ENCODE peak calls at places on chromosomes 2 and 18, in ten cellular contexts. T is erythroblast; L is NCI-H510A; J is right lobe of liver; U is activated naive CD8-positive, alpha-beta T cell treated with anti-CD3 and anti-CD28 coated beads, Interleukin-2, amount 10 ng/mL, durations not matched to agents 7 days and 5 days; D is NCI-H1417; I is A549; G is body of pancreas; S is germinal center; C is NCI-H1092 treated with DMSO at 0.1 percent for 48 hours. Q is an unnamed sample.

GRCh38 chr18:51753365-51754057 is 556.0 kb upstream of the MEX3C start:
- DNase-seq in T (no peak), L (no peak), J (no peak), U (no peak), D (no peak), I (no peak), G (no peak), S (no peak), C (no peak), Q (no peak)

GRCh38 chr18:13563390-13563805 is 163.0 kb downstream of the FAM210A start:
- DNase-seq in T (no peak), L (no peak), J (no peak), U (no peak), D (peak), I (no peak), G (no peak), S (no peak), C (no peak), Q (no peak)

GRCh38 chr2:229650886-229651285 is 63.5 kb downstream of the DNER start:
- DNase-seq in T (no peak), L (no peak), J (no peak), U (no peak), D (no peak), I (no peak), G (no peak), S (no peak), C (no peak), Q (no peak)

GRCh38 chr2:102615620-102616436 is 3.5 kb upstream of the SLC9A2 start:
- DNase-seq in T (peak), L (peak), J (peak), U (peak), D (peak), I (peak), G (peak), S (peak), C (peak), Q (peak)

GRCh38 chr2:58891828-58892366 is 650.8 kb upstream of the FANCL start:
- DNase-seq in T (no peak), L (no peak), J (no peak), U (no peak), D (no peak), I (no peak), G (no peak), S (no peak), C (no peak), Q (peak)

GRCh38 chr18:28176933-28177827 is at the start of gene CDH2:
- DNase-seq in T (no peak), L (peak), J (peak), U (peak), D (peak), I (peak), G (no peak), S (peak), C (peak), Q (no peak)

GRCh38 chr18:56747032-56747658 is 96.0 kb downstream of the WDR7 start:
- DNase-seq in T (no peak), L (no peak), J (no peak), U (no peak), D (no peak), I (no peak), G (no peak), S (peak), C (no peak), Q (no peak)

GRCh38 chr18:33460681-33461080 is 20.2 kb upstream of the CCDC178 start:
- DNase-seq in T (no peak), L (no peak), J (no peak), U (no peak), D (no peak), I (no peak), G (no peak), S (no peak), C (no peak), Q (no peak)

GRCh38 chr2:56184500-56184996 is 758 bp downstream of the CCDC85A start:
- DNase-seq in T (no peak), L (peak), J (peak), U (peak), D (peak), I (peak), G (peak), S (peak), C (no peak), Q (peak)